ENCODE peak calls at places on chromosomes 7 and 10, in seven cellular contexts. G, X, Q, C, Y, J and V are unnamed samples.

GRCh38 chr10:118531105-118531851 is 64.2 kb downstream of the PRLHR start:
- DNase-seq in G (no peak), X (peak), Q (peak), C (no peak), Y (no peak), J (no peak), V (no peak)

GRCh38 chr7:142401951-142402350 is 144.1 kb upstream of the PRSS58 start:
- DNase-seq in G (no peak), X (no peak), Q (no peak), C (no peak), Y (no peak), J (no peak), V (no peak)

GRCh38 chr7:33917661-33918060 is 12.3 kb downstream of the BMPER start:
- DNase-seq in G (no peak), X (no peak), Q (no peak), C (no peak), Y (no peak), J (no peak), V (no peak)

GRCh38 chr7:40647719-40648118 is 512.9 kb downstream of the SUGCT start:
- DNase-seq in G (no peak), X (no peak), Q (peak), C (no peak), Y (no peak), J (no peak), V (no peak)

GRCh38 chr7:152931583-152931982 is 172.0 kb downstream of the ACTR3B start:
- DNase-seq in G (no peak), X (no peak), Q (no peak), C (no peak), Y (no peak), J (no peak), V (no peak)

GRCh38 chr7:5677538-5678294 is 103.7 kb downstream of the RNF216 start:
- DNase-seq in G (peak), X (peak), Q (peak), C (peak), Y (no peak), J (no peak), V (no peak)

GRCh38 chr10:31939797-31940708 is 11.4 kb upstream of the ARHGAP12 start:
- DNase-seq in G (no peak), X (no peak), Q (peak), C (no peak), Y (no peak), J (no peak), V (no peak)

GRCh38 chr10:110577056-110577455 is 9.6 kb downstream of the SMC3 start:
- DNase-seq in G (no peak), X (no peak), Q (peak), C (no peak), Y (no peak), J (no peak), V (no peak)

GRCh38 chr7:25405736-25406135 is 177.4 kb upstream of the NPVF start:
- DNase-seq in G (no peak), X (no peak), Q (no peak), C (no peak), Y (no peak), J (no peak), V (no peak)

GRCh38 chr10:132942101-132942739 is at the start of gene CFAP46:
- DNase-seq in G (no peak), X (peak), Q (peak), C (no peak), Y (peak), J (peak), V (no peak)

GRCh38 chr10:110641256-110641655 is 2.9 kb upstream of the RBM20 start:
- DNase-seq in G (peak), X (peak), Q (peak), C (peak), Y (no peak), J (no peak), V (no peak)

GRCh38 chr10:132684164-132684891 is 101.6 kb downstream of the NKX6-2 start:
- DNase-seq in G (peak), X (no peak), Q (peak), C (peak), Y (no peak), J (no peak), V (peak)

GRCh38 chr10:113094114-113094486 is 144.1 kb downstream of the TCF7L2 start:
- DNase-seq in G (peak), X (no peak), Q (peak), C (no peak), Y (no peak), J (no peak), V (no peak)

GRCh38 chr7:74542558-74543117 is 88.9 kb downstream of the GTF2IRD1 start:
- DNase-seq in G (no peak), X (peak), Q (no peak), C (no peak), Y (no peak), J (no peak), V (no peak)

GRCh38 chr7:21986101-21986500 is 40.4 kb upstream of the CDCA7L start:
- DNase-seq in G (no peak), X (no peak), Q (no peak), C (no peak), Y (no peak), J (no peak), V (no peak)

GRCh38 chr10:132451506-132452215 is 54.7 kb downstream of the PWWP2B start:
- DNase-seq in G (no peak), X (no peak), Q (no peak), C (no peak), Y (no peak), J (no peak), V (no peak)

GRCh38 chr7:152054377-152055230 is 29.1 kb downstream of the GALNT11 start:
- DNase-seq in G (no peak), X (no peak), Q (peak), C (no peak), Y (no peak), J (no peak), V (no peak)

GRCh38 chr7:12610899-12611298 is 40.4 kb downstream of the SCIN start:
- DNase-seq in G (no peak), X (no peak), Q (no peak), C (no peak), Y (no peak), J (no peak), V (no peak)

GRCh38 chr10:92740762-92741161 is 51.0 kb downstream of the HHEX start:
- DNase-seq in G (no peak), X (no peak), Q (peak), C (no peak), Y (no peak), J (no peak), V (no peak)

GRCh38 chr10:79068562-79069324 is at the start of gene ZMIZ1:
- DNase-seq in G (peak), X (peak), Q (peak), C (peak), Y (peak), J (peak), V (no peak)

GRCh38 chr7:50641442-50642405 is 76.5 kb upstream of the DDC start:
- DNase-seq in G (no peak), X (no peak), Q (no peak), C (no peak), Y (no peak), J (no peak), V (no peak)

GRCh38 chr7:24141876-24142509 is 142.0 kb upstream of the NPY start:
- DNase-seq in G (no peak), X (no peak), Q (no peak), C (no peak), Y (no peak), J (no peak), V (no peak)